ENCODE peak calls at places on chromosome 19, in six cellular contexts. F, X, D, K, L and A are unnamed samples.
A peak's percentile ranks its signal among the peaks of the same experiment; 100 is the strongest.

GRCh38 chr19:51777570-51778460 is 16.8 kb downstream of the FPR2 start:
- DNase-seq in D (peak; percentile 51), L (peak; percentile 67), X (peak; percentile 73), F (peak; percentile 64), K (no peak), A (no peak)

GRCh38 chr19:42480335-42481095 is 37.8 kb upstream of the CXCL17 start:
- DNase-seq in K (no peak), F (no peak), L (no peak), D (no peak), X (no peak), A (no peak)

GRCh38 chr19:49677232-49677881 is at the start of gene PRMT1:
- DNase-seq in F (no peak), D (no peak), K (no peak), X (peak; percentile 90), L (no peak), A (peak; percentile 42)

GRCh38 chr19:1875646-1876493 is 9.4 kb downstream of the ABHD17A start:
- DNase-seq in K (no peak), L (peak; percentile 93), D (peak; percentile 88), F (peak; percentile 94), X (peak; percentile 97), A (peak; percentile 81)

GRCh38 chr19:46762245-46762890 is 16.1 kb upstream of the STRN4 start:
- DNase-seq in L (no peak), D (no peak), K (no peak), F (no peak), X (no peak), A (no peak)

GRCh38 chr19:6611441-6611852 is 20.5 kb upstream of the CD70 start:
- DNase-seq in D (no peak), K (no peak), X (no peak), L (no peak), F (no peak), A (no peak)

GRCh38 chr19:1106841-1107654 is 3.3 kb downstream of the GPX4 start:
- DNase-seq in L (no peak), X (no peak), D (no peak), F (no peak), K (no peak), A (no peak)

GRCh38 chr19:2121416-2122051 is 24.8 kb downstream of the IZUMO4 start:
- DNase-seq in D (no peak), L (no peak), K (no peak), X (no peak), F (no peak), A (no peak)

GRCh38 chr19:13149628-13150186 is 468 bp downstream of the STX10 start:
- DNase-seq in L (peak; percentile 44), K (no peak), F (no peak), D (no peak), X (peak; percentile 89), A (no peak)

GRCh38 chr19:32498641-32499200 is 82.3 kb upstream of the PDCD5 start:
- DNase-seq in K (no peak), X (no peak), F (no peak), L (no peak), D (no peak), A (no peak)

GRCh38 chr19:45130888-45131615 is 29.7 kb downstream of the NKPD1 start:
- DNase-seq in K (no peak), F (no peak), X (no peak), L (no peak), D (no peak), A (peak; percentile 57)

GRCh38 chr19:30870861-30871260 is 478.4 kb downstream of the TSHZ3 start:
- DNase-seq in K (no peak), D (no peak), L (no peak), X (no peak), F (no peak), A (no peak)

GRCh38 chr19:45470147-45471081 is 2.6 kb downstream of the FOSB start:
- DNase-seq in X (peak; percentile 83), F (peak; percentile 46), D (peak; percentile 32), L (no peak), K (no peak), A (no peak)

GRCh38 chr19:35890113-35890650 is 10.2 kb downstream of the NFKBID start:
- DNase-seq in D (no peak), F (no peak), K (no peak), X (no peak), L (no peak), A (no peak)

GRCh38 chr19:38444026-38444425 is 10.5 kb downstream of the RYR1 start:
- DNase-seq in F (no peak), K (no peak), X (no peak), L (no peak), D (no peak), A (no peak)

GRCh38 chr19:38441660-38442348 is 8.3 kb downstream of the RYR1 start:
- DNase-seq in K (no peak), F (no peak), X (no peak), D (no peak), L (no peak), A (no peak)

GRCh38 chr19:38443458-38444001 is 10.0 kb downstream of the RYR1 start:
- DNase-seq in L (no peak), X (no peak), K (no peak), D (no peak), F (no peak), A (no peak)

GRCh38 chr19:38440592-38440991 is 7.1 kb downstream of the RYR1 start:
- DNase-seq in L (no peak), F (no peak), K (no peak), D (no peak), X (no peak), A (no peak)

DNA sequence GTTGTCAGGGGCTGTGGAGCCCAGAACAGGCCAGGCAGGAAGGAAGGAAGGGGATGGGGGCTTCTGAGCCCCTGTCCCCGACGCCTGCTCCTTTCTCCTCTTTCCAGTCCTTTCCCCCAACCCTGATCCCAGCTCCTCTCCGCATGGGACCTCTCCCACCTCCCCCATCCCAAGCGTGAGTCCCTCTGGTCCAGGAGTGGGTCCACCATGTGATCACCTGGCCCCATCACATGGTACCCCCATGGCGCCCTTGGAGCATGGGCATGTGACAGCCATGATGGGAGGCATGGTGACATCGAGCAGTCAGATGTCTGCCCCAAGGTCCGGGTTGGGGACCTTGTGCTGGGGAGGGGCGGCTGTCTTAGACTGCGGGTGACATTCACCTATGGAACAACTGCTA is 9.2 kb downstream of the RYR1 start:
- DNase-seq in D (no peak), F (no peak), K (no peak), X (no peak), L (no peak), A (no peak)
- H3K4me3 ChIP-seq in D (no peak overlapping the region), F (no peak overlapping the region), K (no peak overlapping the region), X (no peak overlapping the region), L (no peak overlapping the region), A (no peak overlapping the region)

DNA sequence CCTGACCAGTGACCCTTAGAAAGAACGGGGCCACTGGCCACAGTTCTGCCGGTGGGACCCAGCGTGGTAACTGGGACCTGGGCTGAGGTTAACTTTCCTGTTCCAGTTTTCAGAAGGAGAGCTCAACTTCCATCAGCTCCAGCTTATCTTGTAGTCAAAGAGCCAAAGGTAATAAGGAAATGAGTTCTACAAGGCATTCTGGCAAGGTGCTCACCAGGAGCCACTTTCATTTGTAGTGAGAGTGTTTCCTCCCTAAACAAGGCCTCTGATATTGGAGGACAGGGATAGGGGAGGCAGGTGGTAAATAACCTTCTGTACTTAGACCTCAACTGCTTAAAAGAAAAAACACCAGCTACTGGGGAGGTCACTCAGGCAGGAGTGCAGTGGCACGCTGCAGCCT is 38.1 kb downstream of the PBX4 start:
- DNase-seq in K (no peak), D (no peak), F (no peak), X (no peak), L (no peak), A (no peak)
- H3K9me3 ChIP-seq in K (no peaks in the 10 kb centered on the region), D (no peaks in the 10 kb centered on the region), F (no peaks in the 10 kb centered on the region), X (no peaks in the 10 kb centered on the region), L (no peaks in the 10 kb centered on the region), A (no peaks in the 10 kb centered on the region)

GRCh38 chr19:3548594-3548993 is 8.8 kb downstream of the MFSD12 start:
- DNase-seq in D (no peak), F (no peak), K (no peak), X (no peak), L (no peak), A (no peak)

GRCh38 chr19:3550947-3551807 is 6.2 kb downstream of the MFSD12 start:
- DNase-seq in K (no peak), F (no peak), X (no peak), D (no peak), L (no peak), A (no peak)

GRCh38 chr19:3549816-3550215 is 7.6 kb downstream of the MFSD12 start:
- DNase-seq in D (no peak), K (no peak), X (no peak), F (no peak), L (no peak), A (no peak)

GRCh38 chr19:3554254-3555083 is 2.9 kb downstream of the MFSD12 start:
- DNase-seq in K (no peak), F (no peak), X (no peak), L (no peak), D (no peak), A (no peak)

GRCh38 chr19:3551808-3552095 is 5.6 kb downstream of the MFSD12 start:
- DNase-seq in D (no peak), K (no peak), X (no peak), F (no peak), L (no peak), A (no peak)
- H3K4me3 ChIP-seq in D (no peak overlapping the region), K (no peak overlapping the region), X (no peak overlapping the region), F (no peak overlapping the region), L (no peak overlapping the region), A (no peak overlapping the region)

DNA sequence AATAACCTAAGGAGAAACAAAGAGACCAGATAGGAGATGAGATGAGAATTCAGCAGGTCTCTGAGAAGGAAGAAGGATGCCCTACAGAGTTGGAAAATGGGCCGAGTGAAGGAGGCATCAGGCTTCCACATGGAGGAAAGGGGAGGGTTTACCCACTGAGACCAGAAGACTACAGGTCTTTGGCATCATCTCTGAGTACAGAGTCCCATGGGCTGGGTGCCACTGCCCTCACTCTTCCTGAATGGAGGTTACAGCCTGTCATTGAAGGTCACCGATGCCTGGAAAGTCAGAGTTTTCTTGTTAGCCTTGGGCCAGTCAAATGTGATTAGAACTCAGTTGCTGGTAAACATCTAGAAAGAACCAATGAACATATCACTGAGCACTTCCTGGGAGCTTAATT is 9.9 kb downstream of the ZNF302 start:
- DNase-seq in X (no peak), K (no peak), L (no peak), D (no peak), F (no peak), A (no peak)
- H3K9me3 ChIP-seq in X (peaks cover 3% of the 10 kb centered on the region), K (no peaks in the 10 kb centered on the region), L (peaks cover 55% of the 10 kb centered on the region), D (no peaks in the 10 kb centered on the region), F (peaks cover 11% of the 10 kb centered on the region), A (peaks cover 23% of the 10 kb centered on the region)